ENCODE peak calls at places on chromosome 17, in four cellular contexts. One of them, this sample, is unnamed.

GRCh38 chr17:80176757-80177156 is 6.9 kb downstream of the CARD14 start:
- DNase-seq in A172: no peak
- DNase-seq in stimulated activated naive CD8-positive, alpha-beta T cell treated with anti-CD3 and anti-CD28 coated beads, Interleukin-15, amount 100 ng/mL, for 72 hours: no peak
- DNase-seq in Calu3: no peak
- DNase-seq in this sample: no peak

GRCh38 chr17:47883589-47884426 is 12.2 kb upstream of the SP2 start:
- DNase-seq in stimulated activated naive CD8-positive, alpha-beta T cell treated with anti-CD3 and anti-CD28 coated beads, Interleukin-15, amount 100 ng/mL, for 72 hours: no peak
- DNase-seq in A172: no peak
- DNase-seq in Calu3: no peak
- DNase-seq in this sample: no peak

GRCh38 chr17:83176956-83177583 is 97.7 kb downstream of the METRNL start:
- DNase-seq in A172: no peak
- DNase-seq in stimulated activated naive CD8-positive, alpha-beta T cell treated with anti-CD3 and anti-CD28 coated beads, Interleukin-15, amount 100 ng/mL, for 72 hours: peak
- DNase-seq in Calu3: no peak
- DNase-seq in this sample: no peak

GRCh38 chr17:73746314-73747073 is 102.2 kb upstream of the SDK2 start:
- DNase-seq in Calu3: no peak
- DNase-seq in stimulated activated naive CD8-positive, alpha-beta T cell treated with anti-CD3 and anti-CD28 coated beads, Interleukin-15, amount 100 ng/mL, for 72 hours: no peak
- DNase-seq in A172: no peak
- DNase-seq in this sample: no peak

GRCh38 chr17:4833178-4833940 is at the start of gene MINK1:
- DNase-seq in Calu3: peak
- DNase-seq in stimulated activated naive CD8-positive, alpha-beta T cell treated with anti-CD3 and anti-CD28 coated beads, Interleukin-15, amount 100 ng/mL, for 72 hours: peak
- DNase-seq in A172: peak
- DNase-seq in this sample: peak

GRCh38 chr17:31788956-31789355 is 70.1 kb downstream of the COPRS start:
- DNase-seq in Calu3: no peak
- DNase-seq in A172: no peak
- DNase-seq in stimulated activated naive CD8-positive, alpha-beta T cell treated with anti-CD3 and anti-CD28 coated beads, Interleukin-15, amount 100 ng/mL, for 72 hours: no peak
- DNase-seq in this sample: no peak

GRCh38 chr17:1021147-1021546 is 24.2 kb downstream of the TIMM22 start:
- DNase-seq in A172: no peak
- DNase-seq in stimulated activated naive CD8-positive, alpha-beta T cell treated with anti-CD3 and anti-CD28 coated beads, Interleukin-15, amount 100 ng/mL, for 72 hours: no peak
- DNase-seq in Calu3: no peak
- DNase-seq in this sample: no peak

GRCh38 chr17:31072186-31072585 is 22.6 kb upstream of the NF1 start:
- DNase-seq in Calu3: no peak
- DNase-seq in stimulated activated naive CD8-positive, alpha-beta T cell treated with anti-CD3 and anti-CD28 coated beads, Interleukin-15, amount 100 ng/mL, for 72 hours: no peak
- DNase-seq in A172: no peak
- DNase-seq in this sample: no peak

GRCh38 chr17:32310927-32311568 is 30.9 kb downstream of the C17orf75 start:
- DNase-seq in A172: no peak
- DNase-seq in Calu3: no peak
- DNase-seq in stimulated activated naive CD8-positive, alpha-beta T cell treated with anti-CD3 and anti-CD28 coated beads, Interleukin-15, amount 100 ng/mL, for 72 hours: no peak
- DNase-seq in this sample: no peak

GRCh38 chr17:30336369-30337171 is 2.7 kb upstream of the TMIGD1 start:
- DNase-seq in Calu3: peak
- DNase-seq in A172: peak
- DNase-seq in stimulated activated naive CD8-positive, alpha-beta T cell treated with anti-CD3 and anti-CD28 coated beads, Interleukin-15, amount 100 ng/mL, for 72 hours: peak
- DNase-seq in this sample: peak

GRCh38 chr17:81831957-81832607 is 1.0 kb downstream of the MCRIP1 start:
- DNase-seq in stimulated activated naive CD8-positive, alpha-beta T cell treated with anti-CD3 and anti-CD28 coated beads, Interleukin-15, amount 100 ng/mL, for 72 hours: peak
- DNase-seq in A172: no peak
- DNase-seq in Calu3: no peak
- DNase-seq in this sample: peak

GRCh38 chr17:45160505-45161287 is 979 bp upstream of the HEXIM2 start:
- DNase-seq in Calu3: peak
- DNase-seq in A172: peak
- DNase-seq in stimulated activated naive CD8-positive, alpha-beta T cell treated with anti-CD3 and anti-CD28 coated beads, Interleukin-15, amount 100 ng/mL, for 72 hours: peak
- DNase-seq in this sample: peak

GRCh38 chr17:50201226-50201854 is at the start of gene COL1A1:
- DNase-seq in Calu3: no peak
- DNase-seq in A172: no peak
- DNase-seq in stimulated activated naive CD8-positive, alpha-beta T cell treated with anti-CD3 and anti-CD28 coated beads, Interleukin-15, amount 100 ng/mL, for 72 hours: no peak
- DNase-seq in this sample: no peak

GRCh38 chr17:77161953-77162352 is 21.2 kb downstream of the SEC14L1 start:
- DNase-seq in A172: no peak
- DNase-seq in Calu3: no peak
- DNase-seq in stimulated activated naive CD8-positive, alpha-beta T cell treated with anti-CD3 and anti-CD28 coated beads, Interleukin-15, amount 100 ng/mL, for 72 hours: no peak
- DNase-seq in this sample: no peak

GRCh38 chr17:81858170-81858966 is 2.0 kb downstream of the P4HB start:
- DNase-seq in Calu3: no peak
- DNase-seq in stimulated activated naive CD8-positive, alpha-beta T cell treated with anti-CD3 and anti-CD28 coated beads, Interleukin-15, amount 100 ng/mL, for 72 hours: no peak
- DNase-seq in A172: no peak
- DNase-seq in this sample: no peak

GRCh38 chr17:62614142-62614541 is 13.3 kb upstream of the MRC2 start:
- DNase-seq in A172: no peak
- DNase-seq in stimulated activated naive CD8-positive, alpha-beta T cell treated with anti-CD3 and anti-CD28 coated beads, Interleukin-15, amount 100 ng/mL, for 72 hours: no peak
- DNase-seq in Calu3: no peak
- DNase-seq in this sample: no peak

GRCh38 chr17:81538651-81539570 is 10.7 kb downstream of the FSCN2 start:
- DNase-seq in stimulated activated naive CD8-positive, alpha-beta T cell treated with anti-CD3 and anti-CD28 coated beads, Interleukin-15, amount 100 ng/mL, for 72 hours: no peak
- DNase-seq in A172: no peak
- DNase-seq in Calu3: no peak
- DNase-seq in this sample: no peak

GRCh38 chr17:77320501-77321256 is 179.9 kb downstream of the SEC14L1 start:
- DNase-seq in Calu3: no peak
- DNase-seq in stimulated activated naive CD8-positive, alpha-beta T cell treated with anti-CD3 and anti-CD28 coated beads, Interleukin-15, amount 100 ng/mL, for 72 hours: no peak
- DNase-seq in A172: peak
- DNase-seq in this sample: no peak

GRCh38 chr17:43667506-43668438 is 6.0 kb upstream of the MEOX1 start:
- DNase-seq in stimulated activated naive CD8-positive, alpha-beta T cell treated with anti-CD3 and anti-CD28 coated beads, Interleukin-15, amount 100 ng/mL, for 72 hours: no peak
- DNase-seq in A172: no peak
- DNase-seq in Calu3: peak
- DNase-seq in this sample: no peak

GRCh38 chr17:601462-602303 is 113.0 kb downstream of the VPS53 start:
- DNase-seq in A172: no peak
- DNase-seq in stimulated activated naive CD8-positive, alpha-beta T cell treated with anti-CD3 and anti-CD28 coated beads, Interleukin-15, amount 100 ng/mL, for 72 hours: no peak
- DNase-seq in Calu3: no peak
- DNase-seq in this sample: no peak

GRCh38 chr17:28524476-28525415 is 18.6 kb downstream of the FOXN1 start:
- DNase-seq in Calu3: peak
- DNase-seq in stimulated activated naive CD8-positive, alpha-beta T cell treated with anti-CD3 and anti-CD28 coated beads, Interleukin-15, amount 100 ng/mL, for 72 hours: no peak
- DNase-seq in A172: peak
- DNase-seq in this sample: no peak

GRCh38 chr17:74478369-74479100 is 12.1 kb downstream of the CD300A start:
- DNase-seq in stimulated activated naive CD8-positive, alpha-beta T cell treated with anti-CD3 and anti-CD28 coated beads, Interleukin-15, amount 100 ng/mL, for 72 hours: peak
- DNase-seq in A172: peak
- DNase-seq in Calu3: no peak
- DNase-seq in this sample: peak

GRCh38 chr17:63700528-63701441 is 860 bp upstream of the LIMD2 start:
- DNase-seq in Calu3: no peak
- DNase-seq in A172: no peak
- DNase-seq in stimulated activated naive CD8-positive, alpha-beta T cell treated with anti-CD3 and anti-CD28 coated beads, Interleukin-15, amount 100 ng/mL, for 72 hours: peak
- DNase-seq in this sample: peak

GRCh38 chr17:73293480-73293911 is 18.3 kb downstream of the CDC42EP4 start:
- DNase-seq in stimulated activated naive CD8-positive, alpha-beta T cell treated with anti-CD3 and anti-CD28 coated beads, Interleukin-15, amount 100 ng/mL, for 72 hours: no peak
- DNase-seq in A172: peak
- DNase-seq in Calu3: peak
- DNase-seq in this sample: no peak

GRCh38 chr17:7367918-7368596 is 12.8 kb upstream of the TNK1 start:
- DNase-seq in A172: no peak
- DNase-seq in Calu3: no peak
- DNase-seq in stimulated activated naive CD8-positive, alpha-beta T cell treated with anti-CD3 and anti-CD28 coated beads, Interleukin-15, amount 100 ng/mL, for 72 hours: no peak
- DNase-seq in this sample: no peak

GRCh38 chr17:77688369-77688768 is 270.1 kb upstream of the TNRC6C start:
- DNase-seq in stimulated activated naive CD8-positive, alpha-beta T cell treated with anti-CD3 and anti-CD28 coated beads, Interleukin-15, amount 100 ng/mL, for 72 hours: no peak
- DNase-seq in Calu3: no peak
- DNase-seq in A172: no peak
- DNase-seq in this sample: no peak

This sample was measured in T-helper 1 cell.